ENCODE peak calls at places on chromosomes 2 and 18, in five cellular contexts. O is left ventricle myocardium inferior, J is brain microvascular endothelial cell, W is astrocyte of the cerebellum, L is neural crest cell. M is an unnamed sample.

GRCh38 chr2:108615480-108616090 is 81.3 kb downstream of the LIMS1 start:
- DNase-seq in O (no peak), J (no peak), W (no peak), L (no peak), M (no peak)

GRCh38 chr2:233414777-233415570 is 60.7 kb downstream of the DGKD start:
- DNase-seq in O (no peak), J (no peak), W (no peak), L (no peak), M (peak; percentile 48)

GRCh38 chr18:13368080-13368813 is 149.7 kb downstream of the LDLRAD4 start:
- DNase-seq in O (no peak), J (no peak), W (no peak), L (no peak), M (no peak)

GRCh38 chr2:156481295-156481694 is 45.1 kb downstream of the GPD2 start:
- DNase-seq in O (no peak), J (no peak), W (no peak), L (no peak), M (no peak)

GRCh38 chr18:33761363-33761762 is 183.3 kb downstream of the ASXL3 start:
- DNase-seq in O (no peak), J (peak; percentile 39), W (peak; percentile 43), L (no peak), M (no peak)

GRCh38 chr2:38386377-38386776 is 9.3 kb upstream of the ATL2 start:
- DNase-seq in O (no peak), J (no peak), W (no peak), L (no peak), M (no peak)

GRCh38 chr2:117835990-117836760 is 21.7 kb downstream of the DDX18 start:
- DNase-seq in O (peak; percentile 86), J (peak; percentile 80), W (peak; percentile 52), L (peak; percentile 77), M (peak; percentile 86)

GRCh38 chr2:142254057-142254456 is 123.2 kb upstream of the LRP1B start:
- DNase-seq in O (no peak), J (no peak), W (no peak), L (no peak), M (no peak)

GRCh38 chr2:160375802-160376469 is 117.7 kb downstream of the RBMS1 start:
- DNase-seq in O (no peak), J (no peak), W (no peak), L (no peak), M (peak; percentile 29)

GRCh38 chr2:205656426-205656795 is 25.9 kb upstream of the NRP2 start:
- DNase-seq in O (no peak), J (no peak), W (no peak), L (no peak), M (no peak)

GRCh38 chr18:11322716-11323115 is 173.3 kb upstream of the PIEZO2 start:
- DNase-seq in O (no peak), J (no peak), W (no peak), L (no peak), M (no peak)

GRCh38 chr2:168781191-168781818 is 21.1 kb upstream of the NOSTRIN start:
- DNase-seq in O (no peak), J (no peak), W (no peak), L (no peak), M (no peak)

GRCh38 chr2:195535911-195536522 is 121.0 kb upstream of the SLC39A10 start:
- DNase-seq in O (no peak), J (no peak), W (no peak), L (no peak), M (no peak)

GRCh38 chr2:147222506-147222905 is 622.3 kb upstream of the ACVR2A start:
- DNase-seq in O (no peak), J (no peak), W (no peak), L (no peak), M (no peak)

GRCh38 chr2:30655660-30656059 is 151.6 kb downstream of the CAPN13 start:
- DNase-seq in O (no peak), J (peak; percentile 60), W (peak; percentile 77), L (no peak), M (no peak)

GRCh38 chr2:97900806-97901205 is 94.9 kb downstream of the TMEM131 start:
- DNase-seq in O (no peak), J (peak; percentile 33), W (no peak), L (no peak), M (no peak)

GRCh38 chr2:9152975-9153402 is 53.6 kb upstream of the ASAP2 start:
- DNase-seq in O (no peak), J (no peak), W (no peak), L (no peak), M (no peak)

GRCh38 chr2:8685697-8686358 is 4.0 kb downstream of the ID2 start:
- DNase-seq in O (peak; percentile 69), J (no peak), W (no peak), L (peak; percentile 93), M (no peak)

GRCh38 chr2:232523682-232524597 is 2.0 kb upstream of the CHRND start:
- DNase-seq in O (no peak), J (no peak), W (no peak), L (peak; percentile 68), M (no peak)

GRCh38 chr18:40413160-40413559 is 1541.9 kb upstream of the PIK3C3 start:
- DNase-seq in O (no peak), J (peak; percentile 18), W (no peak), L (peak; percentile 28), M (no peak)
- TF ChIP-seq CTCF in O (peak; percentile 40), J (peak; percentile 61), W (peak; percentile 38), L (peak; percentile 71), M (no peak)

DNA sequence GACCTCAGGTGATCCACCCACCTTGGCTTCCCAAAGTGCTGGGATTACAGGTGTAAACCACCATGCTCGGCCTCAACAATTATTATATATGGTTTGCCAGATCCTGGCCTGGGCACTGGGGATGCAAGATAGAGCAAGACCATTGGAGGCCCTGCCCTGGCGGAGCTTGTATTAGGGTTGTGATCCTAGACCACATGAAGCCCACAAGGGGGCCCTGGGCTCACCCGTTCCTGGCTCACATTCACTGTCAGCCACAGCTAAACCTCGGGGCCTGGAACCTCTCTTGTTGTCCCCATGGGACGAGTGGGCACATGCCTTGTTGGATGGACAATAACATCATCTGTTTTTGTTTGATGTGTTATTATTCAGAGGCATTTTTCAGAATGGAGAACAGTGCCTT is 14.9 kb downstream of the HPCAL1 start:
- DNase-seq in O (no peak), J (no peak), W (no peak), L (no peak), M (no peak)
- TF ChIP-seq CTCF in O (no peak), J (no peak), W (no peak), L (no peak), M (no peak)

GRCh38 chr18:74290831-74291770 is 662 bp downstream of the CYB5A start:
- DNase-seq in O (peak; percentile 22), J (no peak), W (no peak), L (no peak), M (no peak)
- TF ChIP-seq CTCF in O (peak; percentile 39), J (peak; percentile 9), W (no peak), L (peak; percentile 44), M (peak; percentile 1)

DNA sequence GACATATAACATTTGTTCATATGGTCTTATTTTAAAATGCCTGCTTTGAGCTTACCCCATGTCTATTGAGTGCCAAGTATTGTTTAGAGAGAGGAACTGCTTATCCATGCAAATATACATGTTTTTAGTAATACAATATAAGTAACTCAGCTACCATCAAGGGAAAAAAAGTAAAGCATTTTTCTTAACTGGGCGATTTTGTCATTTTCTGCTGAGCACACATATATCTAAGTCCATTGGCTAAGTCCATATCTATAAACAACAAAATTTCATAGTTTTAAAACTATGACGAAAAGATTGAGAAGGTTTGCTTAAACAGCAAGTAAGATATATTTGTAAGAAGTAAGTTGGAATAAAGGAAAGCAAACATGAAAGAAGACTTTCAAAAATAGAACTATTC is 82.7 kb downstream of the CALCRL start:
- DNase-seq in O (no peak), J (no peak), W (no peak), L (no peak), M (no peak)
- TF ChIP-seq CTCF in O (no peak), J (no peak), W (no peak), L (no peak), M (no peak)

GRCh38 chr18:45974088-45974536 is 7.0 kb upstream of the EPG5 start:
- DNase-seq in O (peak; percentile 23), J (peak; percentile 70), W (peak; percentile 72), L (peak; percentile 45), M (peak; percentile 73)
- TF ChIP-seq CTCF in O (peak; percentile 77), J (peak; percentile 83), W (peak; percentile 78), L (peak; percentile 76), M (peak; percentile 89)

GRCh38 chr18:46622999-46623398 is 34.0 kb downstream of the LOXHD1 start:
- DNase-seq in O (no peak), J (no peak), W (no peak), L (no peak), M (peak; percentile 30)
- TF ChIP-seq CTCF in O (no peak), J (no peak), W (peak; percentile 20), L (peak; percentile 49), M (peak; percentile 45)

DNA sequence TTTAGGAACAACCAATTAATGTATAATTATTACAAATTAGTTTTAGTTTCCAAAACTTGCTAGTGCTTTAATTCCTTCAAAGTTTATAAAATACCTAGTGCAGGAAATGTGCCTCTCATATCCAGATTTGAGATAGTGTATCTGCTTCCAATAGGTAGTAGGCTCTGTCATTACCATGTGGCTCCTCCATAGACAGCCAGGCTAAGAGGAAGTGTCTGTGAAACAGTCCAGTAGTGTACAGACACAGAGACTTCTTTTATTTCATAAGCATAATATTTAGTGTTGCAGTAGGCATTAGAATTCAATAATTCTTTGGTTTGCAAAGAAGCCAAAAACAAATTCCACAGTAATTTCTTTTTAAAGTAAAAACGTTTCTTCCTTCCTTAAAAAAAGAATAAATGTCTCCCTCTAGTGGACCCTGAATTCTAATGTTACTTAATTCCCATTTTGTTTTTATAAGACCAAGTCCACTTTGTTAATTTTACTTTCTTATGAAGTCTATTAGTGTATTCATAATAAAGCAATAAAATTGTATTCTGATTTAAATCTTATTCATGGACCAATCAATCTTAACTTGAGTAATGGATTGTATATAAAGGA is 101.2 kb downstream of the NEB start:
- DNase-seq in O (no peak), J (no peak), W (no peak), L (no peak), M (no peak)
- TF ChIP-seq CTCF in O (peak; percentile 29), J (no peak), W (no peak), L (peak; percentile 59), M (peak; percentile 81)